ENCODE peak calls at places on chromosomes 2 and 18, in seven cellular contexts. R is fibroblast of pulmonary artery, T is hepatocyte, A is coronary artery, V is Caco-2, W is AG10803, K is IMR-90. I is an unnamed sample.
A peak's percentile ranks its signal among the peaks of the same experiment; 100 is the strongest.

GRCh38 chr2:9983413-9984216 is 32.1 kb downstream of the GRHL1 start:
- DNase-seq in R (no peak), T (no peak), A (no peak), V (no peak), W (peak; percentile 70), K (peak; percentile 62), I (peak; percentile 46)

GRCh38 chr2:127105656-127106456 is 1.1 kb downstream of the BIN1 start:
- DNase-seq in R (peak; percentile 59), T (peak; percentile 76), A (peak; percentile 74), V (peak; percentile 42), W (peak; percentile 18), K (peak; percentile 61), I (peak; percentile 41)

GRCh38 chr18:65091737-65092329 is 659.0 kb upstream of the CDH7 start:
- DNase-seq in R (peak; percentile 3), T (peak; percentile 64), A (no peak), V (no peak), W (no peak), K (peak; percentile 0), I (peak; percentile 1)

GRCh38 chr2:142989276-142990204 is 112.1 kb downstream of the KYNU start:
- DNase-seq in R (peak; percentile 72), T (peak; percentile 56), A (no peak), V (no peak), W (peak; percentile 59), K (peak; percentile 71), I (peak; percentile 71)

GRCh38 chr2:241617431-241618154 is 19.4 kb downstream of the THAP4 start:
- DNase-seq in R (no peak), T (peak; percentile 43), A (no peak), V (no peak), W (no peak), K (no peak), I (peak; percentile 11)

GRCh38 chr2:88170472-88170892 is 336 bp downstream of the THNSL2 start:
- DNase-seq in R (peak; percentile 33), T (peak; percentile 44), A (no peak), V (no peak), W (no peak), K (no peak), I (no peak)

GRCh38 chr2:47686018-47686417 is 96.9 kb upstream of the MSH6 start:
- DNase-seq in R (no peak), T (no peak), A (no peak), V (no peak), W (no peak), K (no peak), I (no peak)

GRCh38 chr2:80086831-80087230 is 217.7 kb downstream of the LRRTM1 start:
- DNase-seq in R (peak; percentile 60), T (peak; percentile 45), A (no peak), V (no peak), W (peak; percentile 82), K (peak; percentile 94), I (peak; percentile 52)

GRCh38 chr18:23719634-23720201 is 30.5 kb downstream of the LAMA3 start:
- DNase-seq in R (peak; percentile 97), T (peak; percentile 63), A (peak; percentile 78), V (peak; percentile 56), W (peak; percentile 98), K (peak; percentile 98), I (peak; percentile 98)

GRCh38 chr2:173667014-173667413 is 298.2 kb downstream of the SP3 start:
- DNase-seq in R (no peak), T (peak; percentile 15), A (no peak), V (no peak), W (no peak), K (no peak), I (no peak)

GRCh38 chr2:195486987-195487644 is 169.9 kb upstream of the SLC39A10 start:
- DNase-seq in R (peak; percentile 76), T (peak; percentile 40), A (no peak), V (no peak), W (peak; percentile 38), K (peak; percentile 81), I (peak; percentile 66)

GRCh38 chr18:6336239-6336638 is 78.5 kb downstream of the L3MBTL4 start:
- DNase-seq in R (no peak), T (no peak), A (no peak), V (no peak), W (no peak), K (no peak), I (no peak)

GRCh38 chr2:135615404-135615803 is 84.1 kb downstream of the R3HDM1 start:
- DNase-seq in R (no peak), T (no peak), A (no peak), V (no peak), W (no peak), K (no peak), I (no peak)

GRCh38 chr2:42367835-42368234 is 6.8 kb upstream of the COX7A2L start:
- DNase-seq in R (no peak), T (peak; percentile 23), A (no peak), V (no peak), W (peak; percentile 49), K (peak; percentile 12), I (peak; percentile 19)

GRCh38 chr2:30509716-30510115 is 62.7 kb downstream of the LCLAT1 start:
- DNase-seq in R (no peak), T (no peak), A (no peak), V (no peak), W (no peak), K (no peak), I (no peak)

GRCh38 chr2:207847098-207847806 is 77.5 kb upstream of the FZD5 start:
- DNase-seq in R (no peak), T (no peak), A (no peak), V (no peak), W (no peak), K (no peak), I (no peak)

GRCh38 chr2:20838016-20838415 is 15.1 kb upstream of the LDAH start:
- DNase-seq in R (no peak), T (no peak), A (no peak), V (no peak), W (no peak), K (no peak), I (no peak)

DNA sequence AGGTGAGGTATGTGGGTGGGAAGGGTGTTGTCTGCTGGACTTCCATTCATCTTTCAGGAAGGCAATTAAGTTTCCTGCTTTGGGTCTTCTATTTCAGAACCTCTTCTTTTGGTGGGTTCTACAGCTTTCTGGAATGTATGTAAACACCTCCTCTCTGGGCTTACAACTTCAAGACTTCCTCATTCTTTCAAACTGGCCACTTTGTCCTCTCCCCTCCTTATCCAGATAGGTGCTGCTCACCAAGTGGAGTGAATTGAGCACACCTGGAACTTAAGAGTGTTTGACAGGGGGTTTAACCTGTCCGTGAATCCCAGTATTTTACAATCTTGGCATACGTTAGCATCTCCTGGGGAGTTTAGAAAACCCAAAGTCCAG is 5.2 kb upstream of the MRPL33 start:
- DNase-seq in R (no peak), T (no peak), A (no peak), V (no peak), W (no peak), K (no peak), I (no peak)
- H3K4me3 ChIP-seq in R (no peak overlapping the region), T (no peak overlapping the region), A (peak overlapping the region; percentile 55), V (peak overlapping the region; percentile 13), W (no peak overlapping the region), K (no peak overlapping the region), I (no peak overlapping the region)

GRCh38 chr2:163338270-163338669 is 397.5 kb downstream of the FIGN start:
- DNase-seq in R (no peak), T (no peak), A (no peak), V (no peak), W (no peak), K (no peak), I (no peak)
- TF ChIP-seq CTCF in R (no peak), T (no peak), A (no peak), V (no peak), W (no peak), K (no peak), I (no peak)

GRCh38 chr2:8300216-8300615 is 381.6 kb upstream of the ID2 start:
- DNase-seq in R (no peak), T (no peak), A (no peak), V (no peak), W (no peak), K (no peak), I (no peak)

GRCh38 chr2:8296340-8296739 is 385.5 kb upstream of the ID2 start:
- DNase-seq in R (no peak), T (no peak), A (no peak), V (no peak), W (no peak), K (no peak), I (no peak)

GRCh38 chr2:8298783-8299182 is 383.1 kb upstream of the ID2 start:
- DNase-seq in R (peak; percentile 20), T (peak; percentile 56), A (no peak), V (no peak), W (peak; percentile 3), K (no peak), I (peak; percentile 28)

GRCh38 chr2:8300905-8301304 is 381.0 kb upstream of the ID2 start:
- DNase-seq in R (no peak), T (no peak), A (no peak), V (no peak), W (no peak), K (no peak), I (no peak)

GRCh38 chr2:8297376-8298213 is 384.3 kb upstream of the ID2 start:
- DNase-seq in R (no peak), T (no peak), A (no peak), V (no peak), W (no peak), K (no peak), I (no peak)
- H3K4me3 ChIP-seq in R (no peak overlapping the region), T (no peak overlapping the region), A (no peak overlapping the region), V (no peak overlapping the region), W (no peak overlapping the region), K (no peak overlapping the region), I (no peak overlapping the region)

DNA sequence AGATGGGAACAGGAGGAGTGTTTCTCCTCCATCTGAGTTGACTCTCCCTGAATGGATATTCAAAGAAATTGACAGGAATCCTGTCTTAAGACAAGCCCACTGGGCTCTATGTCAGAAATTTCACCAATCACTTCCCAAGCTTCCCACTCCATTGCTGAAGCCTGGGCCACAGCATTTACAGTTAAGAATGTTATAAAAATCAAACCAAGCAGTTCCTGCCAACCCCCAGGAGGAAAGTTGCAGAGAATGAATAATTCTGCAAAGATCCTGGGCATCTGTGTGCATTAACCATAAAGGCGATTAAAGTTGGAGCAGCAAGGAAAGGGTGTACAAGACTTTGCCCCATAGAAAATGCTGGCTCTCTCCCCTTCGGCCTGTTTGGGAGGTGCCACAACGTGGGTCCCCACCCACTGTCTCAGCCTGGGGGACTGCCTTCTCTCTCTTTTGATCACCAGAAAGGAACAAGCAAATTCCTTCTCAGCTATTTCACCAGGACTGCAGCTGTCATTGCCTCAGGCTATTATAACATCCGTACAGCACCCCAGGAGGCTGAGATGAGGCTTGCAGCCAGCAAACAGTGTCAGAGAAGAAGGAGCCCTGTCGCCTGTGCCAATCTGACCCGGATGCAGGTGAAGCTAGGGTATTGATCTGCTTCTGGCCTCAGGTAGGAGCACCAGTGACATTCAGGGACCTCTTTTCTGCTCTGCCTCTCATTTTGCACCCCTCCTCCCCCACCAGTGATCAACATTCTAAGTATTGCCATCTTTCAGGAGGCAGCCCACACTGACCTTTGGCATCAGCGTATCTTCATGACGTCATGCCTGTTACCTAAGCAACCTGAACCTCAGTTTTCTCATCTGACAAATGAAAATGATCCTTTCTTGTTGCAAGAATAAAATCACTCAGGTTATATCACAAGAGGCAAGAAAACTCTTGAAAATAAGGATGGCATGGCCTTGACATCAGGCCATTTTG is 219.0 kb downstream of the SH3BP4 start:
- DNase-seq in R (peak; percentile 61), T (peak; percentile 58), A (no peak), V (peak; percentile 73), W (peak; percentile 90), K (peak; percentile 60), I (peak; percentile 64)
- TF ChIP-seq CTCF in R (peak; percentile 41), T (peak; percentile 25), A (no peak), V (peak; percentile 42), W (peak; percentile 63), K (peak; percentile 25), I (peak; percentile 45)

GRCh38 chr2:96527052-96527964 is 9.2 kb upstream of the ARID5A start:
- DNase-seq in R (peak; percentile 48), T (peak; percentile 65), A (no peak), V (no peak), W (no peak), K (peak; percentile 18), I (peak; percentile 56)
- H3K4me3 ChIP-seq in R (peak overlapping the region; percentile 48), T (peak overlapping the region; percentile 35), A (peak overlapping the region; percentile 84), V (no peak overlapping the region), W (peak overlapping the region; percentile 45), K (peak overlapping the region; percentile 45), I (peak overlapping the region; percentile 49)

I was measured in cardiac fibroblast.